ENCODE peak calls at places on chromosomes 6 and 20, in seven cellular contexts. One of them, this sample, is unnamed.

GRCh38 chr20:46060301-46060881 is 29.4 kb downstream of the NCOA5 start:
- DNase-seq in heart right ventricle: no peak
- DNase-seq in Karpas-422: peak
- DNase-seq in left ventricle myocardium inferior: no peak
- DNase-seq in IMR-90: no peak
- DNase-seq in aorta: no peak
- DNase-seq in psoas muscle: no peak
- DNase-seq in this sample: no peak

GRCh38 chr6:43254846-43255245 is 11.6 kb downstream of the TTBK1 start:
- DNase-seq in IMR-90: no peak
- DNase-seq in psoas muscle: peak
- DNase-seq in aorta: no peak
- DNase-seq in heart right ventricle: no peak
- DNase-seq in left ventricle myocardium inferior: no peak
- DNase-seq in Karpas-422: no peak
- DNase-seq in this sample: no peak

GRCh38 chr6:12636336-12636735 is 80.2 kb upstream of the PHACTR1 start:
- DNase-seq in left ventricle myocardium inferior: no peak
- DNase-seq in Karpas-422: no peak
- DNase-seq in heart right ventricle: no peak
- DNase-seq in IMR-90: no peak
- DNase-seq in aorta: no peak
- DNase-seq in psoas muscle: no peak
- DNase-seq in this sample: no peak

GRCh38 chr6:49826743-49827406 is 39.5 kb downstream of the CRISP1 start:
- DNase-seq in Karpas-422: no peak
- DNase-seq in IMR-90: no peak
- DNase-seq in aorta: no peak
- DNase-seq in heart right ventricle: no peak
- DNase-seq in left ventricle myocardium inferior: no peak
- DNase-seq in psoas muscle: no peak
- DNase-seq in this sample: no peak

GRCh38 chr6:1624848-1625341 is 15.2 kb downstream of the FOXC1 start:
- DNase-seq in heart right ventricle: peak
- DNase-seq in psoas muscle: peak
- DNase-seq in IMR-90: peak
- DNase-seq in aorta: no peak
- DNase-seq in Karpas-422: no peak
- DNase-seq in left ventricle myocardium inferior: no peak
- DNase-seq in this sample: no peak

GRCh38 chr6:87237804-87238203 is 82.4 kb downstream of the ZNF292 start:
- DNase-seq in left ventricle myocardium inferior: no peak
- DNase-seq in aorta: no peak
- DNase-seq in IMR-90: peak
- DNase-seq in psoas muscle: no peak
- DNase-seq in heart right ventricle: no peak
- DNase-seq in Karpas-422: peak
- DNase-seq in this sample: no peak

GRCh38 chr6:43971776-43972126 is 155.5 kb downstream of the MRPL14 start:
- DNase-seq in IMR-90: no peak
- DNase-seq in psoas muscle: no peak
- DNase-seq in heart right ventricle: no peak
- DNase-seq in Karpas-422: no peak
- DNase-seq in aorta: no peak
- DNase-seq in left ventricle myocardium inferior: no peak
- DNase-seq in this sample: no peak

GRCh38 chr20:44734938-44735337 is 10.7 kb upstream of the KCNK15 start:
- DNase-seq in psoas muscle: no peak
- DNase-seq in heart right ventricle: no peak
- DNase-seq in IMR-90: peak
- DNase-seq in left ventricle myocardium inferior: no peak
- DNase-seq in Karpas-422: no peak
- DNase-seq in aorta: no peak
- DNase-seq in this sample: no peak

GRCh38 chr6:112360498-112360897 is 13.4 kb downstream of the RFPL4B start:
- DNase-seq in Karpas-422: no peak
- DNase-seq in IMR-90: peak
- DNase-seq in left ventricle myocardium inferior: no peak
- DNase-seq in heart right ventricle: no peak
- DNase-seq in psoas muscle: no peak
- DNase-seq in aorta: no peak
- DNase-seq in this sample: no peak

GRCh38 chr6:112357801-112358200 is 10.7 kb downstream of the RFPL4B start:
- DNase-seq in IMR-90: peak
- DNase-seq in aorta: no peak
- DNase-seq in heart right ventricle: no peak
- DNase-seq in Karpas-422: no peak
- DNase-seq in psoas muscle: no peak
- DNase-seq in left ventricle myocardium inferior: no peak
- DNase-seq in this sample: no peak

GRCh38 chr6:112362027-112362795 is 15.1 kb downstream of the RFPL4B start:
- DNase-seq in Karpas-422: no peak
- DNase-seq in heart right ventricle: no peak
- DNase-seq in left ventricle myocardium inferior: no peak
- DNase-seq in psoas muscle: no peak
- DNase-seq in IMR-90: no peak
- DNase-seq in aorta: no peak
- DNase-seq in this sample: no peak

GRCh38 chr6:112352607-112353006 is 5.5 kb downstream of the RFPL4B start:
- DNase-seq in psoas muscle: no peak
- DNase-seq in Karpas-422: no peak
- DNase-seq in aorta: no peak
- DNase-seq in IMR-90: no peak
- DNase-seq in left ventricle myocardium inferior: no peak
- DNase-seq in heart right ventricle: no peak
- DNase-seq in this sample: no peak

DNA sequence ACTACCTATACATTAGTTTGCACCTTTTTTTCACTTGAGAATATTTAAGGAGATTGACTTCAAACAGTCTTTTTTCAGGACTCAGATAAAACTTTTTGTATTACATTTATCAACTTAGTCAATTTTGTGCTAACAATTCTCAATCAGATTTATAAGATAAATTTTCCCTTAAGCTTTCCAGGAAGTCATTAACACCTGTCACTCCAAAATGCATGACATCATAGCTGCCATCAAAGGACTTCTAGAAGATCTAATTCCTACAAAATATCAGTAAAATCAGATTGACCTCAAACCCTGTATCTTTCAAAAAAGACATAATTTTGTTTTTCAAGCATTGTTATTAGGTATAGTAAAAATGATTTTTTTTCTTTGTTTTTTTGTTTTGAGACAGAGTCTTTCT is 9.9 kb downstream of the RFPL4B start:
- DNase-seq in heart right ventricle: no peak
- DNase-seq in left ventricle myocardium inferior: no peak
- DNase-seq in IMR-90: no peak
- DNase-seq in psoas muscle: no peak
- DNase-seq in aorta: no peak
- DNase-seq in Karpas-422: no peak
- DNase-seq in this sample: no peak
- H3K27ac ChIP-seq in heart right ventricle: no peak
- H3K27ac ChIP-seq in left ventricle myocardium inferior: no peak
- H3K27ac ChIP-seq in IMR-90: no peak
- H3K27ac ChIP-seq in psoas muscle: no peak
- H3K27ac ChIP-seq in aorta: no peak
- H3K27ac ChIP-seq in Karpas-422: no peak
- H3K27ac ChIP-seq in this sample: no peak

GRCh38 chr6:26120807-26121140 is 33.5 kb downstream of the HFE start:
- DNase-seq in Karpas-422: no peak
- DNase-seq in psoas muscle: no peak
- DNase-seq in aorta: no peak
- DNase-seq in IMR-90: no peak
- DNase-seq in heart right ventricle: no peak
- DNase-seq in left ventricle myocardium inferior: no peak
- DNase-seq in this sample: no peak

GRCh38 chr6:26122793-26123674 is 35.8 kb downstream of the HFE start:
- DNase-seq in psoas muscle: peak
- DNase-seq in aorta: peak
- DNase-seq in heart right ventricle: peak
- DNase-seq in Karpas-422: peak
- DNase-seq in IMR-90: peak
- DNase-seq in left ventricle myocardium inferior: peak
- DNase-seq in this sample: peak

GRCh38 chr6:26122402-26122792 is 35.2 kb downstream of the HFE start:
- DNase-seq in Karpas-422: no peak
- DNase-seq in psoas muscle: no peak
- DNase-seq in heart right ventricle: no peak
- DNase-seq in left ventricle myocardium inferior: no peak
- DNase-seq in IMR-90: no peak
- DNase-seq in aorta: no peak
- DNase-seq in this sample: no peak

GRCh38 chr6:26122005-26122388 is 34.8 kb downstream of the HFE start:
- DNase-seq in left ventricle myocardium inferior: no peak
- DNase-seq in Karpas-422: no peak
- DNase-seq in IMR-90: no peak
- DNase-seq in psoas muscle: no peak
- DNase-seq in aorta: no peak
- DNase-seq in heart right ventricle: no peak
- DNase-seq in this sample: no peak

GRCh38 chr6:26121141-26122004 is 34.1 kb downstream of the HFE start:
- DNase-seq in IMR-90: peak
- DNase-seq in heart right ventricle: no peak
- DNase-seq in aorta: no peak
- DNase-seq in psoas muscle: no peak
- DNase-seq in left ventricle myocardium inferior: no peak
- DNase-seq in Karpas-422: no peak
- DNase-seq in this sample: no peak
- H3K27ac ChIP-seq in IMR-90: peak
- H3K27ac ChIP-seq in heart right ventricle: no peak
- H3K27ac ChIP-seq in aorta: no peak
- H3K27ac ChIP-seq in psoas muscle: no peak
- H3K27ac ChIP-seq in left ventricle myocardium inferior: no peak
- H3K27ac ChIP-seq in Karpas-422: no peak
- H3K27ac ChIP-seq in this sample: no peak

GRCh38 chr6:136072691-136073090 is 177.4 kb downstream of the MTFR2 start:
- DNase-seq in Karpas-422: no peak
- DNase-seq in aorta: no peak
- DNase-seq in IMR-90: no peak
- DNase-seq in psoas muscle: no peak
- DNase-seq in left ventricle myocardium inferior: peak
- DNase-seq in heart right ventricle: peak
- DNase-seq in this sample: no peak

GRCh38 chr6:136070815-136071214 is 179.3 kb downstream of the MTFR2 start:
- DNase-seq in left ventricle myocardium inferior: no peak
- DNase-seq in psoas muscle: no peak
- DNase-seq in IMR-90: no peak
- DNase-seq in Karpas-422: no peak
- DNase-seq in heart right ventricle: no peak
- DNase-seq in aorta: no peak
- DNase-seq in this sample: no peak

GRCh38 chr6:136067731-136068341 is 182.3 kb downstream of the MTFR2 start:
- DNase-seq in IMR-90: peak
- DNase-seq in heart right ventricle: no peak
- DNase-seq in left ventricle myocardium inferior: no peak
- DNase-seq in psoas muscle: no peak
- DNase-seq in Karpas-422: no peak
- DNase-seq in aorta: no peak
- DNase-seq in this sample: no peak

GRCh38 chr6:136066005-136066404 is 184.1 kb downstream of the MTFR2 start:
- DNase-seq in left ventricle myocardium inferior: no peak
- DNase-seq in IMR-90: peak
- DNase-seq in psoas muscle: no peak
- DNase-seq in Karpas-422: no peak
- DNase-seq in aorta: no peak
- DNase-seq in heart right ventricle: no peak
- DNase-seq in this sample: no peak

DNA sequence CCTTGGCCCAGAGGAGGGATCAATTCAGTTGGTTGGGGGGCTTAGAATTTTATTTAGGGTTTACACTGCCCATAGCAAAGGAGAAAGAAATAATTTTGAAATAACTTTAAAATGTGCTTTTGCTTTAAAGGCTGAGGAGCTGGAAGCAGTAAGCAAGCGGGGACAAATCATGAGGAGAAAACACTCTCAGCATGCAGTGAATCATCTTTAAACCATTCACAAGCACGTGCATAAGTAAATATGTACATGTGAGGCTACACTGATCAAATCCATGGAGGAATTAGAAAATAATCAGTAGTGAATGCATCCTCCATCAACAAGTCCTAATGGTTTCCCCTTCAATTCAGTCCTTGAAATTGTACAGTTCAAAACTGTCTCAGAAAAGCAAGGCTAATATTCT is 181.0 kb downstream of the MTFR2 start:
- DNase-seq in aorta: no peak
- DNase-seq in psoas muscle: no peak
- DNase-seq in heart right ventricle: no peak
- DNase-seq in left ventricle myocardium inferior: no peak
- DNase-seq in Karpas-422: no peak
- DNase-seq in IMR-90: peak
- DNase-seq in this sample: no peak
- H3K27ac ChIP-seq in aorta: no peak
- H3K27ac ChIP-seq in psoas muscle: no peak
- H3K27ac ChIP-seq in heart right ventricle: peak
- H3K27ac ChIP-seq in left ventricle myocardium inferior: peak
- H3K27ac ChIP-seq in Karpas-422: no peak
- H3K27ac ChIP-seq in IMR-90: peak
- H3K27ac ChIP-seq in this sample: no peak

GRCh38 chr6:110885526-110885925 is 10.9 kb downstream of the AMD1 start:
- DNase-seq in left ventricle myocardium inferior: no peak
- DNase-seq in IMR-90: no peak
- DNase-seq in heart right ventricle: no peak
- DNase-seq in aorta: no peak
- DNase-seq in Karpas-422: no peak
- DNase-seq in psoas muscle: no peak
- DNase-seq in this sample: no peak
- H3K27ac ChIP-seq in left ventricle myocardium inferior: peak
- H3K27ac ChIP-seq in IMR-90: peak
- H3K27ac ChIP-seq in heart right ventricle: no peak
- H3K27ac ChIP-seq in aorta: no peak
- H3K27ac ChIP-seq in Karpas-422: no peak
- H3K27ac ChIP-seq in psoas muscle: no peak
- H3K27ac ChIP-seq in this sample: no peak